ENCODE peak calls at places on chromosomes 12 and 14, in nine cellular contexts. V, S, P, F, A, H, L, O and D are unnamed samples.

GRCh38 chr14:76576047-76576741 is 185.1 kb upstream of the VASH1 start:
- DNase-seq in V (no peak), S (no peak), P (no peak), F (no peak), A (no peak), H (no peak), L (no peak), O (no peak), D (no peak)

GRCh38 chr12:114729731-114730130 is 45.8 kb upstream of the TBX3 start:
- DNase-seq in V (no peak), S (no peak), P (no peak), F (no peak), A (no peak), H (peak; percentile 48), L (no peak), O (no peak), D (no peak)

GRCh38 chr12:122793685-122794106 is 19.3 kb downstream of the CCDC62 start:
- DNase-seq in V (peak; percentile 69), S (no peak), P (no peak), F (peak; percentile 59), A (no peak), H (peak; percentile 43), L (peak; percentile 17), O (no peak), D (peak; percentile 65)

GRCh38 chr12:39235990-39236767 is 206.7 kb downstream of the KIF21A start:
- DNase-seq in V (no peak), S (no peak), P (no peak), F (no peak), A (no peak), H (peak; percentile 66), L (no peak), O (no peak), D (no peak)

GRCh38 chr14:81831128-81831815 is 297.6 kb upstream of the SEL1L start:
- DNase-seq in V (no peak), S (no peak), P (peak; percentile 59), F (no peak), A (no peak), H (no peak), L (no peak), O (no peak), D (no peak)

GRCh38 chr12:124906606-124907261 is 7.7 kb downstream of the UBC start:
- DNase-seq in V (peak; percentile 93), S (no peak), P (peak; percentile 66), F (peak; percentile 91), A (peak; percentile 95), H (peak; percentile 82), L (no peak), O (peak; percentile 88), D (peak; percentile 100)

GRCh38 chr14:75088566-75089373 is 19.3 kb downstream of the ZC2HC1C start:
- DNase-seq in V (peak; percentile 80), S (no peak), P (no peak), F (peak; percentile 57), A (peak; percentile 35), H (peak; percentile 44), L (peak; percentile 28), O (peak; percentile 18), D (peak; percentile 68)

GRCh38 chr14:102982852-102983470 is 60.5 kb downstream of the AMN start:
- DNase-seq in V (peak; percentile 26), S (no peak), P (no peak), F (no peak), A (no peak), H (no peak), L (no peak), O (no peak), D (no peak)

GRCh38 chr12:117439531-117440001 is 78.1 kb upstream of the NOS1 start:
- DNase-seq in V (no peak), S (no peak), P (peak; percentile 24), F (peak; percentile 9), A (no peak), H (no peak), L (no peak), O (no peak), D (no peak)

GRCh38 chr14:90696728-90697127 is 119.5 kb downstream of the TTC7B start:
- DNase-seq in V (no peak), S (no peak), P (no peak), F (no peak), A (no peak), H (no peak), L (no peak), O (no peak), D (no peak)

GRCh38 chr14:35247777-35248475 is 44.3 kb upstream of the PSMA6 start:
- DNase-seq in V (no peak), S (no peak), P (no peak), F (no peak), A (no peak), H (no peak), L (no peak), O (no peak), D (no peak)

GRCh38 chr14:91317381-91318313 is 73.1 kb upstream of the GPR68 start:
- DNase-seq in V (peak; percentile 93), S (no peak), P (peak; percentile 82), F (no peak), A (peak; percentile 87), H (no peak), L (no peak), O (peak; percentile 86), D (peak; percentile 70)

GRCh38 chr14:100902792-100903191 is 730 bp downstream of the RTL1 start:
- DNase-seq in V (no peak), S (no peak), P (no peak), F (no peak), A (no peak), H (no peak), L (no peak), O (no peak), D (no peak)

GRCh38 chr12:52443966-52444365 is 8.0 kb downstream of the KRT6B start:
- DNase-seq in V (no peak), S (no peak), P (no peak), F (no peak), A (no peak), H (no peak), L (no peak), O (no peak), D (no peak)

GRCh38 chr12:85278598-85279448 is 1.2 kb upstream of the ALX1 start:
- DNase-seq in V (no peak), S (no peak), P (no peak), F (no peak), A (no peak), H (no peak), L (no peak), O (no peak), D (no peak)

GRCh38 chr14:80621701-80622100 is 319.8 kb downstream of the CEP128 start:
- DNase-seq in V (no peak), S (no peak), P (no peak), F (no peak), A (no peak), H (peak; percentile 88), L (no peak), O (no peak), D (no peak)

GRCh38 chr12:80118565-80119337 is 19.4 kb downstream of the OTOGL start:
- DNase-seq in V (no peak), S (no peak), P (no peak), F (no peak), A (no peak), H (no peak), L (no peak), O (no peak), D (no peak)

GRCh38 chr12:100718212-100718611 is 76.4 kb upstream of the ANO4 start:
- DNase-seq in V (no peak), S (no peak), P (no peak), F (no peak), A (no peak), H (peak; percentile 70), L (no peak), O (no peak), D (no peak)

GRCh38 chr12:86230516-86231146 is 25.6 kb downstream of the MGAT4C start:
- DNase-seq in V (no peak), S (no peak), P (no peak), F (no peak), A (no peak), H (peak; percentile 85), L (no peak), O (no peak), D (no peak)

GRCh38 chr12:2395352-2395977 is 342.7 kb downstream of the CACNA1C start:
- DNase-seq in V (peak; percentile 56), S (no peak), P (peak; percentile 42), F (peak; percentile 11), A (peak; percentile 47), H (peak; percentile 25), L (no peak), O (peak; percentile 52), D (peak; percentile 71)

GRCh38 chr12:108338915-108339657 is at the start of gene CMKLR1:
- DNase-seq in V (no peak), S (no peak), P (peak; percentile 71), F (peak; percentile 32), A (peak; percentile 32), H (no peak), L (no peak), O (no peak), D (no peak)

GRCh38 chr12:49868449-49868848 is 25.5 kb upstream of the BCDIN3D start:
- DNase-seq in V (no peak), S (no peak), P (peak; percentile 23), F (no peak), A (no peak), H (no peak), L (no peak), O (no peak), D (no peak)

GRCh38 chr14:86012391-86012790 is 482.4 kb downstream of the FLRT2 start:
- DNase-seq in V (no peak), S (no peak), P (no peak), F (no peak), A (no peak), H (no peak), L (no peak), O (no peak), D (no peak)

GRCh38 chr14:35414365-35414764 is 9.8 kb upstream of the NFKBIA start:
- DNase-seq in V (no peak), S (no peak), P (no peak), F (no peak), A (no peak), H (peak; percentile 40), L (no peak), O (no peak), D (no peak)

GRCh38 chr14:95876769-95877490 is at the start of gene TUNAR:
- DNase-seq in V (peak; percentile 65), S (no peak), P (no peak), F (no peak), A (no peak), H (no peak), L (peak; percentile 77), O (no peak), D (no peak)

GRCh38 chr12:45278447-45278846 is 62.6 kb downstream of the ANO6 start:
- DNase-seq in V (no peak), S (no peak), P (no peak), F (no peak), A (no peak), H (no peak), L (no peak), O (no peak), D (no peak)

GRCh38 chr14:85195872-85196477 is 334.0 kb upstream of the FLRT2 start:
- DNase-seq in V (peak; percentile 1), S (no peak), P (no peak), F (no peak), A (no peak), H (peak; percentile 11), L (no peak), O (no peak), D (peak; percentile 17)

GRCh38 chr12:123879691-123880090 is 92.9 kb downstream of the CCDC92 start:
- DNase-seq in V (no peak), S (no peak), P (no peak), F (no peak), A (no peak), H (no peak), L (no peak), O (no peak), D (no peak)

GRCh38 chr12:97404549-97404948 is 58.1 kb upstream of the RMST start:
- DNase-seq in V (peak; percentile 21), S (no peak), P (no peak), F (peak; percentile 47), A (no peak), H (no peak), L (peak; percentile 63), O (no peak), D (peak; percentile 53)

GRCh38 chr12:120903382-120903817 is 758 bp downstream of the SPPL3 start:
- DNase-seq in V (peak; percentile 40), S (no peak), P (peak; percentile 64), F (peak; percentile 49), A (peak; percentile 81), H (peak; percentile 44), L (peak; percentile 19), O (peak; percentile 70), D (peak; percentile 75)

GRCh38 chr12:122356192-122356635 is 66.3 kb downstream of the CLIP1 start:
- DNase-seq in V (peak; percentile 79), S (no peak), P (no peak), F (peak; percentile 48), A (peak; percentile 51), H (peak; percentile 53), L (peak; percentile 40), O (peak; percentile 47), D (peak; percentile 79)